ENCODE peak calls at places on chromosome 5, in seven cellular contexts. One of them, this sample, is unnamed.

GRCh38 chr5:69238760-69239251 is 4.1 kb downstream of the CDK7 start:
- DNase-seq in SK-N-SH: no peak
- DNase-seq in H1: no peak
- DNase-seq in GM12878: no peak
- DNase-seq in HCT116: peak; percentile 71
- DNase-seq in K562: no peak
- DNase-seq in HepG2: no peak
- DNase-seq in this sample: no peak

GRCh38 chr5:15424769-15425168 is 75.2 kb upstream of the FBXL7 start:
- DNase-seq in HepG2: no peak
- DNase-seq in SK-N-SH: no peak
- DNase-seq in HCT116: no peak
- DNase-seq in GM12878: no peak
- DNase-seq in H1: no peak
- DNase-seq in K562: no peak
- DNase-seq in this sample: no peak

GRCh38 chr5:135887881-135888614 is 7.6 kb downstream of the IL9 start:
- DNase-seq in K562: no peak
- DNase-seq in GM12878: no peak
- DNase-seq in HCT116: no peak
- DNase-seq in HepG2: peak; percentile 54
- DNase-seq in H1: no peak
- DNase-seq in SK-N-SH: no peak
- DNase-seq in this sample: no peak

GRCh38 chr5:39117401-39117800 is 43.2 kb upstream of the RICTOR start:
- DNase-seq in HCT116: no peak
- DNase-seq in K562: no peak
- DNase-seq in GM12878: no peak
- DNase-seq in SK-N-SH: no peak
- DNase-seq in HepG2: no peak
- DNase-seq in H1: no peak
- DNase-seq in this sample: no peak

GRCh38 chr5:123116757-123117156 is 27.7 kb downstream of the PRDM6 start:
- DNase-seq in HepG2: no peak
- DNase-seq in K562: no peak
- DNase-seq in SK-N-SH: no peak
- DNase-seq in H1: no peak
- DNase-seq in GM12878: no peak
- DNase-seq in HCT116: no peak
- DNase-seq in this sample: no peak

GRCh38 chr5:6399978-6400910 is 21.9 kb upstream of the MED10 start:
- DNase-seq in GM12878: no peak
- DNase-seq in SK-N-SH: no peak
- DNase-seq in H1: no peak
- DNase-seq in HepG2: no peak
- DNase-seq in K562: no peak
- DNase-seq in HCT116: no peak
- DNase-seq in this sample: no peak

GRCh38 chr5:24621809-24622208 is 23.0 kb downstream of the CDH10 start:
- DNase-seq in K562: no peak
- DNase-seq in GM12878: no peak
- DNase-seq in SK-N-SH: no peak
- DNase-seq in H1: no peak
- DNase-seq in HepG2: no peak
- DNase-seq in HCT116: no peak
- DNase-seq in this sample: peak; percentile 55

GRCh38 chr5:81354093-81354492 is 39.8 kb downstream of the ACOT12 start:
- DNase-seq in HCT116: no peak
- DNase-seq in H1: no peak
- DNase-seq in K562: no peak
- DNase-seq in GM12878: no peak
- DNase-seq in SK-N-SH: no peak
- DNase-seq in HepG2: no peak
- DNase-seq in this sample: no peak

GRCh38 chr5:155004138-155004744 is 9.3 kb upstream of the KIF4B start:
- DNase-seq in K562: no peak
- DNase-seq in SK-N-SH: no peak
- DNase-seq in GM12878: no peak
- DNase-seq in HepG2: peak; percentile 30
- DNase-seq in HCT116: peak; percentile 31
- DNase-seq in H1: no peak
- DNase-seq in this sample: peak; percentile 40

GRCh38 chr5:61246768-61247307 is 84.6 kb upstream of the SMIM15 start:
- DNase-seq in HCT116: no peak
- DNase-seq in H1: no peak
- DNase-seq in SK-N-SH: no peak
- DNase-seq in GM12878: no peak
- DNase-seq in HepG2: no peak
- DNase-seq in K562: no peak
- DNase-seq in this sample: peak; percentile 75

GRCh38 chr5:61245486-61245885 is 83.2 kb upstream of the SMIM15 start:
- DNase-seq in GM12878: no peak
- DNase-seq in HepG2: no peak
- DNase-seq in HCT116: no peak
- DNase-seq in SK-N-SH: peak; percentile 22
- DNase-seq in H1: no peak
- DNase-seq in K562: no peak
- DNase-seq in this sample: no peak

DNA sequence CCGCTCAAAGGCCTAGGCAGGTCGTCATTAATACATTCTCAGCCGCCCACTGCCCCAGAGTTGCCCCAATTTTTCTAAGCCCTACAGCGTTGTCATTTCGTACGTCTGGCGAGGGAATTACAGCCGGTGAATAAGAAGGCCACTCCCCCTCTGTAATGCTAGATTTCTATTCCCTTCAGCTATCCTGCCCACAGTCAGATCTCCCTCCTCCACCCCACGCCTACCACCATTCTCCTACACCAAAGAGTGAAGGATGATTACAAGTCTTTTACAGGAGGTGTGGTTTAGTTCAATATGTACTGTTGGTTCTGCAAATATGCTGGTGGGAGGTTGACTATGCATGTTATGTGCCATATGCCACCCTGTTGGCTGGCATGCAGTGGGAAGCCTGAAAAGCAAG is 83.7 kb upstream of the SMIM15 start:
- DNase-seq in SK-N-SH: peak; percentile 39
- DNase-seq in H1: no peak
- DNase-seq in GM12878: no peak
- DNase-seq in K562: no peak
- DNase-seq in HepG2: no peak
- DNase-seq in HCT116: no peak
- DNase-seq in this sample: peak; percentile 91
- TF ChIP-seq JUND in SK-N-SH: no peak
- TF ChIP-seq JUND in H1: no peak
- TF ChIP-seq JUND in GM12878: no peak
- TF ChIP-seq JUND in K562: no peak
- TF ChIP-seq JUND in HepG2: no peak
- TF ChIP-seq JUND in HCT116: no peak
- TF ChIP-seq JUND in this sample: no peak

GRCh38 chr5:95731571-95732554 is 727 bp downstream of the RHOBTB3 start:
- DNase-seq in K562: no peak
- DNase-seq in H1: no peak
- DNase-seq in HepG2: peak; percentile 20
- DNase-seq in SK-N-SH: peak; percentile 75
- DNase-seq in GM12878: no peak
- DNase-seq in HCT116: no peak
- DNase-seq in this sample: peak; percentile 39
- TF ChIP-seq JUND in K562: no peak
- TF ChIP-seq JUND in H1: no peak
- TF ChIP-seq JUND in HepG2: no peak
- TF ChIP-seq JUND in SK-N-SH: no peak
- TF ChIP-seq JUND in GM12878: no peak
- TF ChIP-seq JUND in HCT116: no peak
- TF ChIP-seq JUND in this sample: no peak

GRCh38 chr5:169765176-169765575 is 128.1 kb downstream of the DOCK2 start:
- DNase-seq in GM12878: no peak
- DNase-seq in SK-N-SH: no peak
- DNase-seq in H1: no peak
- DNase-seq in HepG2: no peak
- DNase-seq in K562: no peak
- DNase-seq in HCT116: no peak
- DNase-seq in this sample: no peak

GRCh38 chr5:169762338-169763095 is 125.4 kb downstream of the DOCK2 start:
- DNase-seq in K562: no peak
- DNase-seq in H1: no peak
- DNase-seq in HCT116: no peak
- DNase-seq in GM12878: no peak
- DNase-seq in HepG2: no peak
- DNase-seq in SK-N-SH: no peak
- DNase-seq in this sample: no peak

GRCh38 chr5:169765597-169765996 is 128.5 kb downstream of the DOCK2 start:
- DNase-seq in HCT116: no peak
- DNase-seq in SK-N-SH: no peak
- DNase-seq in HepG2: no peak
- DNase-seq in K562: no peak
- DNase-seq in GM12878: no peak
- DNase-seq in H1: no peak
- DNase-seq in this sample: no peak

GRCh38 chr5:169760229-169760628 is 123.2 kb downstream of the DOCK2 start:
- DNase-seq in HepG2: no peak
- DNase-seq in K562: no peak
- DNase-seq in GM12878: no peak
- DNase-seq in HCT116: no peak
- DNase-seq in SK-N-SH: no peak
- DNase-seq in H1: no peak
- DNase-seq in this sample: no peak

DNA sequence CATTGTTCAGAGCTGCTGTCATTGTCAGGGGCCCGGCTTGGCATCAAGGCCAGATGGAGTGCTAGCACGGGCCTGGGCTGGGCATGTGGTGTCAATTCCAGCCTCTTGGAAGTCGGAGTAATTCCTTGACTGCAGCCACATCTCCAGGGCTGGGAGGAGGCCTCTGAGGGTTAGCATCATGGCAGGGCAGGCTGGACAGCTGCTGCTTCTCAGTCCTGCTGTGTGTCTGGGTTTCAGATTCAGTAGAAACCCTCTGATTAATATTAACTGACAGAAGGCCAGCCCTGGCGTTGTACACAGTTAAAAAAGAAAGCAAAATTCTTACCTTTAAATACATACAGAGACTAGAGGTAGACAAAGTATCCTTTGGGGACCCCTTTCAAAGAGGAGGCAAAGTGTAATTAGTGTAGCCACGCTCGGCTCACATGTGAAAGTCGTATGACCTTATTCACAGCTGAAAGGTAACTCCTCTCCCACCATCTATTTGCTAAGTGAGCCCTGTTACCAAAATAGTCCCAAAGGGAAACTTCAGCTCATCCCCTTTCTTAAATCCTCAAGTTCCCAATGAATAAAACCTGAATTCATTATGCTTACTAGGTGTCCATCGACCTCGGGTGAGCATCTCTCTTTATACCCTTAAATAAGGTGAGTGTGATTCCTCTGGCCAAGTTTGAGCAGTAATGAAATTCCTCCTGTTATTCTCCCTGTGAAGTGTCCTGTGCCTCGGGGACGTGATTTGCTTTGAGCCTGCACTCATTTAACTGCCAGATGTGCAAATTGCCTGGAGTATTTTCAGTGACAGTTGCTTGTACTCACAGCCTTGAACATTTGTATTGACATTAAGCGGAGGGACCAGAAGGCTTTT is 126.6 kb downstream of the DOCK2 start:
- DNase-seq in GM12878: peak; percentile 45
- DNase-seq in H1: no peak
- DNase-seq in HCT116: no peak
- DNase-seq in HepG2: no peak
- DNase-seq in SK-N-SH: peak; percentile 33
- DNase-seq in K562: no peak
- DNase-seq in this sample: no peak
- TF ChIP-seq JUND in GM12878: no peak
- TF ChIP-seq JUND in H1: no peak
- TF ChIP-seq JUND in HCT116: no peak
- TF ChIP-seq JUND in HepG2: no peak
- TF ChIP-seq JUND in SK-N-SH: no peak
- TF ChIP-seq JUND in K562: no peak
- TF ChIP-seq JUND in this sample: no peak

GRCh38 chr5:172800088-172800551 is 29.1 kb upstream of the DUSP1 start:
- DNase-seq in H1: no peak
- DNase-seq in K562: no peak
- DNase-seq in HepG2: no peak
- DNase-seq in GM12878: no peak
- DNase-seq in HCT116: no peak
- DNase-seq in SK-N-SH: no peak
- DNase-seq in this sample: no peak
- TF ChIP-seq JUND in H1: no peak
- TF ChIP-seq JUND in K562: no peak
- TF ChIP-seq JUND in HepG2: no peak
- TF ChIP-seq JUND in GM12878: no peak
- TF ChIP-seq JUND in HCT116: no peak
- TF ChIP-seq JUND in SK-N-SH: no peak
- TF ChIP-seq JUND in this sample: no peak

This sample was measured in T47D.